ENCODE peak calls at places on chromosomes 5 and 9, in five cellular contexts. One of them, this sample, is unnamed.

GRCh38 chr9:108517591-108518365 is 338.0 kb downstream of the ACTL7B start:
- DNase-seq in H9: no peak
- DNase-seq in HCT116: no peak
- DNase-seq in suprapubic skin: no peak
- DNase-seq in cardiac muscle cell: peak
- DNase-seq in this sample: no peak

GRCh38 chr5:144102361-144102760 is 68.1 kb downstream of the YIPF5 start:
- DNase-seq in H9: no peak
- DNase-seq in HCT116: no peak
- DNase-seq in suprapubic skin: no peak
- DNase-seq in cardiac muscle cell: no peak
- DNase-seq in this sample: no peak

GRCh38 chr9:134033516-134034214 is 8.4 kb downstream of the BRD3OS start:
- DNase-seq in H9: no peak
- DNase-seq in HCT116: no peak
- DNase-seq in suprapubic skin: no peak
- DNase-seq in cardiac muscle cell: no peak
- DNase-seq in this sample: no peak

GRCh38 chr9:125521462-125522327 is 185.3 kb downstream of the MAPKAP1 start:
- DNase-seq in H9: no peak
- DNase-seq in HCT116: peak
- DNase-seq in suprapubic skin: no peak
- DNase-seq in cardiac muscle cell: peak
- DNase-seq in this sample: no peak

GRCh38 chr5:105885266-105885665 is 1785.5 kb downstream of the EFNA5 start:
- DNase-seq in H9: no peak
- DNase-seq in HCT116: no peak
- DNase-seq in suprapubic skin: no peak
- DNase-seq in cardiac muscle cell: no peak
- DNase-seq in this sample: no peak

GRCh38 chr9:115229496-115229895 is 111.5 kb upstream of the TNC start:
- DNase-seq in H9: no peak
- DNase-seq in HCT116: peak
- DNase-seq in suprapubic skin: no peak
- DNase-seq in cardiac muscle cell: no peak
- DNase-seq in this sample: no peak

GRCh38 chr5:142095651-142096330 is 12.8 kb upstream of the NDFIP1 start:
- DNase-seq in H9: no peak
- DNase-seq in HCT116: no peak
- DNase-seq in suprapubic skin: no peak
- DNase-seq in cardiac muscle cell: no peak
- DNase-seq in this sample: no peak

GRCh38 chr9:95505676-95506437 is 10.9 kb downstream of the PTCH1 start:
- DNase-seq in H9: peak
- DNase-seq in HCT116: no peak
- DNase-seq in suprapubic skin: no peak
- DNase-seq in cardiac muscle cell: peak
- DNase-seq in this sample: no peak

GRCh38 chr9:23492126-23493002 is 333.7 kb downstream of the ELAVL2 start:
- DNase-seq in H9: peak
- DNase-seq in HCT116: no peak
- DNase-seq in suprapubic skin: no peak
- DNase-seq in cardiac muscle cell: peak
- DNase-seq in this sample: no peak

GRCh38 chr5:10513501-10514442 is 50.1 kb upstream of the ANKRD33B start:
- DNase-seq in H9: peak
- DNase-seq in HCT116: no peak
- DNase-seq in suprapubic skin: no peak
- DNase-seq in cardiac muscle cell: peak
- DNase-seq in this sample: no peak

GRCh38 chr9:106878943-106879916 is 16.3 kb downstream of the ZNF462 start:
- DNase-seq in H9: no peak
- DNase-seq in HCT116: no peak
- DNase-seq in suprapubic skin: no peak
- DNase-seq in cardiac muscle cell: peak
- DNase-seq in this sample: peak

GRCh38 chr5:178244566-178244965 is 12.0 kb upstream of the PHYKPL start:
- DNase-seq in H9: no peak
- DNase-seq in HCT116: no peak
- DNase-seq in suprapubic skin: no peak
- DNase-seq in cardiac muscle cell: peak
- DNase-seq in this sample: no peak

GRCh38 chr9:89920901-89921300 is 316.1 kb downstream of the GADD45G start:
- DNase-seq in H9: no peak
- DNase-seq in HCT116: no peak
- DNase-seq in suprapubic skin: peak
- DNase-seq in cardiac muscle cell: no peak
- DNase-seq in this sample: no peak

DNA sequence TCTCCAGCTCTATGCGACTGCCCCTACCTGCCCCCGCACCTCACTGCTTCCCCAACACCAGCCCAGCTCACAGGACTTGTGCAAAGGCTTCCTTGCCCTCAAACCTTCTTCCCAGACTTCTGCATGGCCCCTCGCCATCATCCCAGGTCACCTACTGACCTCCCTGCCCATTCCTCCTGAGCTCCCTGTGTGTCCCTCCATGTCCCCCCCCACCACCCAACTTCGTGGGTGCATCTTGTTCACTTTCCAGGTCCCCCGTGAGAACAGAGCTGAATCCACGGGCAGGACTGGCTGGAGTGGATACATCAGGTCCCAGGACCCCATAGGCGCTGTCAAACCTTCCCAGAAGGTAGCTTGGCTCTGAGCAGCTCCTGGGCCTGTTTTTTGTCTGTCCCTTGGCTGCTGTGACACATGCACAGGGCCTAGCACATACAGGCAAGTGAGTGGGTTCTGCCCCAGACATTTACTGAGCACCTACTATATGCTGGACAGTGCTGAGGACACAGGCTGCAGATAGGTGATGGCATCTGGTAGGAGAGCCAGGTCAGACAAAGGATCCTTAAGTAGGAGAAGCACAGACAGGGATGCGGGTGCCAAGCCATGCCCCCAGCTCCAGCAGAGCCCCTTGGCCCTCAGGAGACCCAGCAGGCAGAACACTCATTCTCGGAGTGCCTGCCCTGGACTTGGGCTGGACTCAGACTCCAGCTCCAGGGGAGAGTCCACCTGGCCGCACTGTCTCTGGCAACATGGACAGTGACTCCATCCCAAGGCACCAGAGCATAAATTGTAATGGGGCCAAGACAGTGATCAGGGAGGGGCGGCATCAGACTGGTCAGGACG is 15.0 kb downstream of the NINJ1 start:
- DNase-seq in H9: no peak
- DNase-seq in HCT116: no peak
- DNase-seq in suprapubic skin: peak
- DNase-seq in cardiac muscle cell: no peak
- DNase-seq in this sample: peak
- H3K27ac ChIP-seq in H9: no peak
- H3K27ac ChIP-seq in HCT116: peak
- H3K27ac ChIP-seq in suprapubic skin: no peak
- H3K27ac ChIP-seq in cardiac muscle cell: no peak
- H3K27ac ChIP-seq in this sample: peak

GRCh38 chr9:109880276-109881169 is 100.5 kb downstream of the PALM2AKAP2 start:
- DNase-seq in H9: peak
- DNase-seq in HCT116: peak
- DNase-seq in suprapubic skin: no peak
- DNase-seq in cardiac muscle cell: peak
- DNase-seq in this sample: no peak
- TF ChIP-seq CTCF in H9: peak
- TF ChIP-seq CTCF in HCT116: peak
- TF ChIP-seq CTCF in suprapubic skin: peak
- TF ChIP-seq CTCF in cardiac muscle cell: peak
- TF ChIP-seq CTCF in this sample: peak

GRCh38 chr5:107571621-107572489 is 98.9 kb downstream of the EFNA5 start:
- DNase-seq in H9: peak
- DNase-seq in HCT116: peak
- DNase-seq in suprapubic skin: peak
- DNase-seq in cardiac muscle cell: peak
- DNase-seq in this sample: peak

GRCh38 chr5:107567901-107568671 is 102.7 kb downstream of the EFNA5 start:
- DNase-seq in H9: no peak
- DNase-seq in HCT116: no peak
- DNase-seq in suprapubic skin: no peak
- DNase-seq in cardiac muscle cell: no peak
- DNase-seq in this sample: no peak

GRCh38 chr5:107572800-107573368 is 97.9 kb downstream of the EFNA5 start:
- DNase-seq in H9: no peak
- DNase-seq in HCT116: no peak
- DNase-seq in suprapubic skin: no peak
- DNase-seq in cardiac muscle cell: no peak
- DNase-seq in this sample: no peak

GRCh38 chr5:107566537-107566875 is 104.2 kb downstream of the EFNA5 start:
- DNase-seq in H9: no peak
- DNase-seq in HCT116: no peak
- DNase-seq in suprapubic skin: no peak
- DNase-seq in cardiac muscle cell: peak
- DNase-seq in this sample: no peak

DNA sequence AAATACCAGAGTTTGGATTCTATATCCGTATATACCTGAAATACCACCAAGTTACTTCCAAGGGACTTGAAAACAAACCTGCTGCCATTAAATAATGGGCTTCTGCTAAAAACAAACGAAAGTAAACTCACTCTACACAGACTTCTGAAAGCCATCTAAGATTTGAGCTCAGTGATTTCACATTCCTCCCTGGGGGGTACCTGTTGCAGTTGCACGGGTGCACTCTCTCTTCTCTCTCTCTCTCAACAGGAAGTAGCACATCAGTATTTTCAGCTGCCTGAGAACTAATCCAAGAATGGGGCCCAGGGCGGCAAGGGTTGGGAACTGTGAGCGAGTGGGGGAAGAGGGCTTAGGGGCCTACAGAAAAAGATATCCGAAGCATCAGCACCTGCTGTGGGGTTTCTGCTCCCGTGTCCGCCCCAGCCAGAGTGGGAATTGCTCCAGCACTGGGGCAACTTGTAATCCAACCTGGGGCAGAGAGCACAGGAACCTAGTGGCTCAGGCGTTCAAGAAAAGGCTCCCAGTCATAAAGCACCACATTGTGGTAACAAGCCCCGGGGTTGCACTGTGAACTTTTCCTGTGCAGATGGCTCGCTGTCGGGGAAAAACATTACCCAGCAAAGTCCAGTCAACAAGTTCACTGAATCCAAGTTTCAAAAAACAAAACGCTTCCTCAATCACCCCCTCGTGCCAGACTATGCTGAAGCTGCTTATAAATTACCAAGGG is 99.8 kb downstream of the EFNA5 start:
- DNase-seq in H9: no peak
- DNase-seq in HCT116: no peak
- DNase-seq in suprapubic skin: no peak
- DNase-seq in cardiac muscle cell: peak
- DNase-seq in this sample: no peak
- H3K27ac ChIP-seq in H9: no peak
- H3K27ac ChIP-seq in HCT116: no peak
- H3K27ac ChIP-seq in suprapubic skin: peak
- H3K27ac ChIP-seq in cardiac muscle cell: peak
- H3K27ac ChIP-seq in this sample: peak

GRCh38 chr9:7342229-7342628 is 457.3 kb downstream of the DMAC1 start:
- DNase-seq in H9: no peak
- DNase-seq in HCT116: no peak
- DNase-seq in suprapubic skin: no peak
- DNase-seq in cardiac muscle cell: peak
- DNase-seq in this sample: no peak
- TF ChIP-seq CTCF in H9: peak
- TF ChIP-seq CTCF in HCT116: peak
- TF ChIP-seq CTCF in suprapubic skin: no peak
- TF ChIP-seq CTCF in cardiac muscle cell: peak
- TF ChIP-seq CTCF in this sample: no peak

GRCh38 chr5:17436345-17436744 is 61.7 kb upstream of the TAF11L2 start:
- DNase-seq in H9: no peak
- DNase-seq in HCT116: no peak
- DNase-seq in suprapubic skin: no peak
- DNase-seq in cardiac muscle cell: no peak
- DNase-seq in this sample: no peak
- H3K27ac ChIP-seq in H9: no peak
- H3K27ac ChIP-seq in HCT116: no peak
- H3K27ac ChIP-seq in suprapubic skin: no peak
- H3K27ac ChIP-seq in cardiac muscle cell: no peak
- H3K27ac ChIP-seq in this sample: no peak

GRCh38 chr5:1480217-1480616 is 35.0 kb upstream of the SLC6A3 start:
- DNase-seq in H9: no peak
- DNase-seq in HCT116: no peak
- DNase-seq in suprapubic skin: no peak
- DNase-seq in cardiac muscle cell: peak
- DNase-seq in this sample: no peak
- TF ChIP-seq CTCF in H9: no peak
- TF ChIP-seq CTCF in HCT116: no peak
- TF ChIP-seq CTCF in suprapubic skin: no peak
- TF ChIP-seq CTCF in cardiac muscle cell: no peak
- TF ChIP-seq CTCF in this sample: no peak

GRCh38 chr5:20608567-20608966 is 620.6 kb upstream of the CDH18 start:
- DNase-seq in H9: no peak
- DNase-seq in HCT116: no peak
- DNase-seq in suprapubic skin: no peak
- DNase-seq in cardiac muscle cell: no peak
- DNase-seq in this sample: no peak
- H3K27ac ChIP-seq in H9: no peak
- H3K27ac ChIP-seq in HCT116: no peak
- H3K27ac ChIP-seq in suprapubic skin: no peak
- H3K27ac ChIP-seq in cardiac muscle cell: no peak
- H3K27ac ChIP-seq in this sample: no peak

This sample was measured in RWPE2.